ENCODE peak calls at places on chromosomes 5 and 9, in five cellular contexts. One of them, this sample, is unnamed.
A peak's percentile ranks its signal among the peaks of the same experiment; 100 is the strongest.

GRCh38 chr5:6359941-6360683 is 18.2 kb downstream of the MED10 start:
- DNase-seq in activated CD8-positive, alpha-beta memory T cell treated with anti-CD3 and anti-CD28 coated beads for 24 hours: no peak
- DNase-seq in M059J: no peak
- DNase-seq in AG04450: no peak
- DNase-seq in KBM-7: peak; percentile 49
- DNase-seq in this sample: no peak

GRCh38 chr5:39896104-39896503 is 471.3 kb upstream of the DAB2 start:
- DNase-seq in AG04450: no peak
- DNase-seq in M059J: no peak
- DNase-seq in activated CD8-positive, alpha-beta memory T cell treated with anti-CD3 and anti-CD28 coated beads for 24 hours: no peak
- DNase-seq in KBM-7: no peak
- DNase-seq in this sample: no peak

GRCh38 chr9:80157561-80157983 is 585.8 kb downstream of the TLE4 start:
- DNase-seq in activated CD8-positive, alpha-beta memory T cell treated with anti-CD3 and anti-CD28 coated beads for 24 hours: no peak
- DNase-seq in AG04450: no peak
- DNase-seq in KBM-7: no peak
- DNase-seq in M059J: peak; percentile 71
- DNase-seq in this sample: no peak

GRCh38 chr5:151673421-151673820 is 13.3 kb downstream of the SPARC start:
- DNase-seq in KBM-7: no peak
- DNase-seq in activated CD8-positive, alpha-beta memory T cell treated with anti-CD3 and anti-CD28 coated beads for 24 hours: no peak
- DNase-seq in AG04450: no peak
- DNase-seq in M059J: no peak
- DNase-seq in this sample: no peak

GRCh38 chr9:125486576-125486975 is 220.4 kb downstream of the MAPKAP1 start:
- DNase-seq in activated CD8-positive, alpha-beta memory T cell treated with anti-CD3 and anti-CD28 coated beads for 24 hours: no peak
- DNase-seq in KBM-7: no peak
- DNase-seq in AG04450: no peak
- DNase-seq in M059J: no peak
- DNase-seq in this sample: no peak

GRCh38 chr9:34349324-34349723 is 20.0 kb downstream of the NUDT2 start:
- DNase-seq in activated CD8-positive, alpha-beta memory T cell treated with anti-CD3 and anti-CD28 coated beads for 24 hours: no peak
- DNase-seq in M059J: no peak
- DNase-seq in KBM-7: no peak
- DNase-seq in AG04450: no peak
- DNase-seq in this sample: no peak

GRCh38 chr9:134152488-134152887 is 11.9 kb downstream of the RNU6ATAC start:
- DNase-seq in M059J: no peak
- DNase-seq in AG04450: no peak
- DNase-seq in activated CD8-positive, alpha-beta memory T cell treated with anti-CD3 and anti-CD28 coated beads for 24 hours: no peak
- DNase-seq in KBM-7: no peak
- DNase-seq in this sample: no peak

GRCh38 chr5:93582677-93583524 is at the start of gene NR2F1:
- DNase-seq in activated CD8-positive, alpha-beta memory T cell treated with anti-CD3 and anti-CD28 coated beads for 24 hours: no peak
- DNase-seq in M059J: peak; percentile 99
- DNase-seq in KBM-7: peak; percentile 91
- DNase-seq in AG04450: peak; percentile 99
- DNase-seq in this sample: no peak

GRCh38 chr9:133955821-133956411 is 36.2 kb downstream of the VAV2 start:
- DNase-seq in AG04450: no peak
- DNase-seq in KBM-7: peak; percentile 46
- DNase-seq in M059J: no peak
- DNase-seq in activated CD8-positive, alpha-beta memory T cell treated with anti-CD3 and anti-CD28 coated beads for 24 hours: peak; percentile 66
- DNase-seq in this sample: no peak

GRCh38 chr5:134142088-134142487 is 27.6 kb downstream of the TCF7 start:
- DNase-seq in AG04450: no peak
- DNase-seq in KBM-7: no peak
- DNase-seq in activated CD8-positive, alpha-beta memory T cell treated with anti-CD3 and anti-CD28 coated beads for 24 hours: peak; percentile 64
- DNase-seq in M059J: no peak
- DNase-seq in this sample: no peak

GRCh38 chr9:16337322-16338029 is 533.0 kb downstream of the BNC2 start:
- DNase-seq in KBM-7: no peak
- DNase-seq in activated CD8-positive, alpha-beta memory T cell treated with anti-CD3 and anti-CD28 coated beads for 24 hours: no peak
- DNase-seq in M059J: peak; percentile 99
- DNase-seq in AG04450: peak; percentile 65
- DNase-seq in this sample: no peak

GRCh38 chr5:93221-93980 is 1.4 kb downstream of the PLEKHG4B start:
- DNase-seq in AG04450: no peak
- DNase-seq in M059J: no peak
- DNase-seq in activated CD8-positive, alpha-beta memory T cell treated with anti-CD3 and anti-CD28 coated beads for 24 hours: no peak
- DNase-seq in KBM-7: no peak
- DNase-seq in this sample: no peak

GRCh38 chr9:92613268-92614122 is 56.4 kb downstream of the IPPK start:
- DNase-seq in AG04450: no peak
- DNase-seq in M059J: no peak
- DNase-seq in KBM-7: no peak
- DNase-seq in activated CD8-positive, alpha-beta memory T cell treated with anti-CD3 and anti-CD28 coated beads for 24 hours: no peak
- DNase-seq in this sample: no peak

GRCh38 chr5:72324186-72324825 is 4.1 kb downstream of the PTCD2 start:
- DNase-seq in KBM-7: no peak
- DNase-seq in M059J: peak; percentile 80
- DNase-seq in AG04450: no peak
- DNase-seq in activated CD8-positive, alpha-beta memory T cell treated with anti-CD3 and anti-CD28 coated beads for 24 hours: no peak
- DNase-seq in this sample: no peak

GRCh38 chr5:108945094-108945493 is 197.4 kb downstream of the FER start:
- DNase-seq in AG04450: no peak
- DNase-seq in activated CD8-positive, alpha-beta memory T cell treated with anti-CD3 and anti-CD28 coated beads for 24 hours: no peak
- DNase-seq in KBM-7: no peak
- DNase-seq in M059J: no peak
- DNase-seq in this sample: no peak

GRCh38 chr5:72499730-72500129 is 7.5 kb downstream of the ZNF366 start:
- DNase-seq in M059J: no peak
- DNase-seq in KBM-7: no peak
- DNase-seq in activated CD8-positive, alpha-beta memory T cell treated with anti-CD3 and anti-CD28 coated beads for 24 hours: no peak
- DNase-seq in AG04450: no peak
- DNase-seq in this sample: no peak

GRCh38 chr9:108333406-108334031 is 522.3 kb downstream of the ACTL7B start:
- DNase-seq in M059J: no peak
- DNase-seq in activated CD8-positive, alpha-beta memory T cell treated with anti-CD3 and anti-CD28 coated beads for 24 hours: no peak
- DNase-seq in KBM-7: no peak
- DNase-seq in AG04450: no peak
- DNase-seq in this sample: no peak

GRCh38 chr9:17613723-17614122 is 34.9 kb downstream of the SH3GL2 start:
- DNase-seq in activated CD8-positive, alpha-beta memory T cell treated with anti-CD3 and anti-CD28 coated beads for 24 hours: no peak
- DNase-seq in AG04450: peak; percentile 56
- DNase-seq in M059J: peak; percentile 99
- DNase-seq in KBM-7: no peak
- DNase-seq in this sample: no peak

GRCh38 chr5:32462618-32463017 is 18.1 kb upstream of the ZFR start:
- DNase-seq in AG04450: no peak
- DNase-seq in activated CD8-positive, alpha-beta memory T cell treated with anti-CD3 and anti-CD28 coated beads for 24 hours: peak; percentile 61
- DNase-seq in M059J: peak; percentile 67
- DNase-seq in KBM-7: no peak
- DNase-seq in this sample: no peak

GRCh38 chr5:76641514-76642120 is 18.4 kb upstream of the F2RL2 start:
- DNase-seq in KBM-7: peak; percentile 80
- DNase-seq in AG04450: peak; percentile 55
- DNase-seq in M059J: peak; percentile 75
- DNase-seq in activated CD8-positive, alpha-beta memory T cell treated with anti-CD3 and anti-CD28 coated beads for 24 hours: peak; percentile 74
- DNase-seq in this sample: peak; percentile 58

GRCh38 chr5:106959447-106959846 is 711.3 kb downstream of the EFNA5 start:
- DNase-seq in activated CD8-positive, alpha-beta memory T cell treated with anti-CD3 and anti-CD28 coated beads for 24 hours: no peak
- DNase-seq in KBM-7: no peak
- DNase-seq in M059J: peak; percentile 42
- DNase-seq in AG04450: no peak
- DNase-seq in this sample: no peak

GRCh38 chr9:4600363-4600762 is 61.7 kb upstream of the PLPP6 start:
- DNase-seq in M059J: no peak
- DNase-seq in AG04450: no peak
- DNase-seq in KBM-7: no peak
- DNase-seq in activated CD8-positive, alpha-beta memory T cell treated with anti-CD3 and anti-CD28 coated beads for 24 hours: no peak
- DNase-seq in this sample: no peak

GRCh38 chr9:133113928-133114351 is 7.1 kb downstream of the RALGDS start:
- DNase-seq in M059J: peak; percentile 51
- DNase-seq in AG04450: no peak
- DNase-seq in KBM-7: no peak
- DNase-seq in activated CD8-positive, alpha-beta memory T cell treated with anti-CD3 and anti-CD28 coated beads for 24 hours: no peak
- DNase-seq in this sample: peak; percentile 38

GRCh38 chr9:98396236-98396635 is 140.8 kb upstream of the TBC1D2 start:
- DNase-seq in activated CD8-positive, alpha-beta memory T cell treated with anti-CD3 and anti-CD28 coated beads for 24 hours: no peak
- DNase-seq in M059J: no peak
- DNase-seq in KBM-7: no peak
- DNase-seq in AG04450: no peak
- DNase-seq in this sample: no peak

GRCh38 chr5:6885581-6885980 is 172.3 kb downstream of the TENT4A start:
- DNase-seq in AG04450: no peak
- DNase-seq in activated CD8-positive, alpha-beta memory T cell treated with anti-CD3 and anti-CD28 coated beads for 24 hours: no peak
- DNase-seq in KBM-7: no peak
- DNase-seq in M059J: no peak
- DNase-seq in this sample: no peak

GRCh38 chr9:91736311-91736710 is 213.7 kb downstream of the ROR2 start:
- DNase-seq in AG04450: no peak
- DNase-seq in activated CD8-positive, alpha-beta memory T cell treated with anti-CD3 and anti-CD28 coated beads for 24 hours: no peak
- DNase-seq in M059J: no peak
- DNase-seq in KBM-7: no peak
- DNase-seq in this sample: no peak

GRCh38 chr5:94969174-94969573 is 315.7 kb downstream of the MCTP1 start:
- DNase-seq in activated CD8-positive, alpha-beta memory T cell treated with anti-CD3 and anti-CD28 coated beads for 24 hours: no peak
- DNase-seq in KBM-7: peak; percentile 32
- DNase-seq in AG04450: no peak
- DNase-seq in M059J: peak; percentile 1
- DNase-seq in this sample: no peak

GRCh38 chr9:37952731-37953130 is 48.8 kb upstream of the SLC25A51 start:
- DNase-seq in activated CD8-positive, alpha-beta memory T cell treated with anti-CD3 and anti-CD28 coated beads for 24 hours: no peak
- DNase-seq in AG04450: no peak
- DNase-seq in KBM-7: no peak
- DNase-seq in M059J: peak; percentile 96
- DNase-seq in this sample: no peak

GRCh38 chr5:116068028-116068632 is 16.7 kb upstream of the COMMD10 start:
- DNase-seq in KBM-7: peak; percentile 66
- DNase-seq in activated CD8-positive, alpha-beta memory T cell treated with anti-CD3 and anti-CD28 coated beads for 24 hours: no peak
- DNase-seq in AG04450: peak; percentile 29
- DNase-seq in M059J: peak; percentile 54
- DNase-seq in this sample: no peak

GRCh38 chr5:95682891-95683290 is at the start of gene SPATA9:
- DNase-seq in M059J: no peak
- DNase-seq in KBM-7: no peak
- DNase-seq in AG04450: no peak
- DNase-seq in activated CD8-positive, alpha-beta memory T cell treated with anti-CD3 and anti-CD28 coated beads for 24 hours: no peak
- DNase-seq in this sample: no peak

GRCh38 chr9:136603901-136604816 is 58.3 kb upstream of the NOTCH1 start:
- DNase-seq in AG04450: no peak
- DNase-seq in KBM-7: no peak
- DNase-seq in activated CD8-positive, alpha-beta memory T cell treated with anti-CD3 and anti-CD28 coated beads for 24 hours: no peak
- DNase-seq in M059J: no peak
- DNase-seq in this sample: no peak

GRCh38 chr9:16870606-16871357 is at the start of gene BNC2:
- DNase-seq in activated CD8-positive, alpha-beta memory T cell treated with anti-CD3 and anti-CD28 coated beads for 24 hours: no peak
- DNase-seq in M059J: peak; percentile 61
- DNase-seq in AG04450: no peak
- DNase-seq in KBM-7: peak; percentile 54
- DNase-seq in this sample: no peak

GRCh38 chr9:127366594-127366993 is 30.4 kb upstream of the SLC2A8 start:
- DNase-seq in AG04450: no peak
- DNase-seq in KBM-7: no peak
- DNase-seq in activated CD8-positive, alpha-beta memory T cell treated with anti-CD3 and anti-CD28 coated beads for 24 hours: no peak
- DNase-seq in M059J: no peak
- DNase-seq in this sample: no peak

GRCh38 chr9:127209948-127210621 is 54.5 kb upstream of the GARNL3 start:
- DNase-seq in M059J: no peak
- DNase-seq in activated CD8-positive, alpha-beta memory T cell treated with anti-CD3 and anti-CD28 coated beads for 24 hours: no peak
- DNase-seq in KBM-7: no peak
- DNase-seq in AG04450: no peak
- DNase-seq in this sample: no peak

GRCh38 chr5:111043712-111044506 is 27.6 kb upstream of the TSLP start:
- DNase-seq in activated CD8-positive, alpha-beta memory T cell treated with anti-CD3 and anti-CD28 coated beads for 24 hours: no peak
- DNase-seq in AG04450: peak; percentile 67
- DNase-seq in KBM-7: no peak
- DNase-seq in M059J: peak; percentile 56
- DNase-seq in this sample: no peak